ENCODE peak calls at places on chromosome 7, in six cellular contexts. U is left ventricle myocardium inferior, S is AG09309, C is tibial nerve, Y is psoas muscle, B is transverse colon. A is an unnamed sample.

GRCh38 chr7:34675749-34676374 is 17.8 kb downstream of the NPSR1 start:
- DNase-seq in B (no peak), U (no peak), C (no peak), S (no peak), Y (no peak), A (no peak)

GRCh38 chr7:95027181-95027872 is 119.9 kb downstream of the PPP1R9A start:
- DNase-seq in S (no peak), Y (no peak), B (peak), U (no peak), C (no peak), A (no peak)

GRCh38 chr7:146844405-146844804 is 727.8 kb downstream of the CNTNAP2 start:
- DNase-seq in U (no peak), Y (no peak), S (no peak), B (no peak), C (no peak), A (no peak)

GRCh38 chr7:522071-522937 is 2.7 kb upstream of the PDGFA start:
- DNase-seq in S (no peak), B (peak), Y (no peak), U (peak), C (no peak), A (no peak)

GRCh38 chr7:115984105-115984504 is 46.5 kb downstream of the TFEC start:
- DNase-seq in S (no peak), C (no peak), B (no peak), Y (no peak), U (no peak), A (no peak)

GRCh38 chr7:101934618-101935017 is 117.2 kb downstream of the CUX1 start:
- DNase-seq in Y (no peak), C (no peak), S (no peak), B (peak), U (no peak), A (no peak)

GRCh38 chr7:47952224-47952623 is 4.0 kb upstream of the PKD1L1 start:
- DNase-seq in S (no peak), B (no peak), C (no peak), Y (no peak), U (no peak), A (no peak)

GRCh38 chr7:111711426-111712065 is 149.3 kb upstream of the IMMP2L start:
- DNase-seq in C (no peak), Y (no peak), B (no peak), U (no peak), S (no peak), A (no peak)

GRCh38 chr7:149873074-149873967 is 448 bp upstream of the ATP6V0E2 start:
- DNase-seq in Y (peak), B (peak), U (peak), C (peak), S (peak), A (peak)

GRCh38 chr7:149870701-149871483 is 2.9 kb upstream of the ATP6V0E2 start:
- DNase-seq in S (no peak), Y (no peak), U (no peak), B (no peak), C (no peak), A (peak)

GRCh38 chr7:149873968-149874643 is at the start of gene ATP6V0E2:
- DNase-seq in Y (no peak), U (no peak), S (no peak), C (no peak), B (no peak), A (no peak)

GRCh38 chr7:149871576-149871975 is 2.2 kb upstream of the ATP6V0E2 start:
- DNase-seq in Y (no peak), S (no peak), U (no peak), B (no peak), C (no peak), A (peak)

DNA sequence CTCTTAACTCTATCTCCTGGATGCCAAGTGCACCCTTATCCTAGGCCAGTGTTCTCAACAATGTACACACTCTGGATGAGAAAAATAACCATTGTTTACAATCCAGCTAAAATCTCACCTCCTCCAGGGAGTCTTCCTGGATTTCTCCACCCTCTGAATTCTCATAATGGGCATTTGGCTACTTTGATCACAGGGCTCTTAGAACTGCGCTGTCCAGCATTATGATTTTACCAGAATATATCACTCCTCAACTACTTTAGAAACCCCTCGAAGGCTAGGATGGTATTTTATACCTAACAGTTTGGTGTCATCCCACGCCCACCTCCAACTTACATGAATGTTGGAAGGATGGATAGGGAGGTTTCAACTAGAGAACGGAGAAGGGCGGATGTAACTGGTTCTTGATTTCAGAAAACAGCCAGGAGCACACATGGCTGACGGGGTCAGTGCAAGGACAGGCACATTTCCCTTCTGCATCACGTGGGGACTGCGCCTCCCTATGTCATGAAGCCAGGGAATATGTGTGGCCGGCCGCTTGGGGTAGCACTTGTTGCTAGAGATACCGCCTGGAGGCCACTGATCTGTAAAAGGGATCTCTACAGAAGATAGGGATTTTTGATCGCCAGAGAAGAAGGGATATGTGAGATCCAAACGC is 1.2 kb upstream of the ATP6V0E2 start:
- DNase-seq in S (peak), U (peak), Y (peak), B (peak), C (peak), A (peak)
- TF ChIP-seq CTCF in S (peak), U (peak), Y (peak), B (no peak), C (peak), A (peak)

GRCh38 chr7:52147240-52147639 is 830.6 kb upstream of the COBL start:
- DNase-seq in B (no peak), U (no peak), C (no peak), Y (no peak), S (no peak), A (no peak)
- TF ChIP-seq CTCF in B (no peak), U (no peak), C (no peak), Y (no peak), S (no peak), A (no peak)

GRCh38 chr7:142483659-142484317 is 225.9 kb upstream of the PRSS58 start:
- DNase-seq in C (no peak), U (no peak), B (no peak), S (no peak), Y (no peak), A (no peak)
- TF ChIP-seq CTCF in C (no peak), U (no peak), B (peak), S (no peak), Y (no peak), A (no peak)

DNA sequence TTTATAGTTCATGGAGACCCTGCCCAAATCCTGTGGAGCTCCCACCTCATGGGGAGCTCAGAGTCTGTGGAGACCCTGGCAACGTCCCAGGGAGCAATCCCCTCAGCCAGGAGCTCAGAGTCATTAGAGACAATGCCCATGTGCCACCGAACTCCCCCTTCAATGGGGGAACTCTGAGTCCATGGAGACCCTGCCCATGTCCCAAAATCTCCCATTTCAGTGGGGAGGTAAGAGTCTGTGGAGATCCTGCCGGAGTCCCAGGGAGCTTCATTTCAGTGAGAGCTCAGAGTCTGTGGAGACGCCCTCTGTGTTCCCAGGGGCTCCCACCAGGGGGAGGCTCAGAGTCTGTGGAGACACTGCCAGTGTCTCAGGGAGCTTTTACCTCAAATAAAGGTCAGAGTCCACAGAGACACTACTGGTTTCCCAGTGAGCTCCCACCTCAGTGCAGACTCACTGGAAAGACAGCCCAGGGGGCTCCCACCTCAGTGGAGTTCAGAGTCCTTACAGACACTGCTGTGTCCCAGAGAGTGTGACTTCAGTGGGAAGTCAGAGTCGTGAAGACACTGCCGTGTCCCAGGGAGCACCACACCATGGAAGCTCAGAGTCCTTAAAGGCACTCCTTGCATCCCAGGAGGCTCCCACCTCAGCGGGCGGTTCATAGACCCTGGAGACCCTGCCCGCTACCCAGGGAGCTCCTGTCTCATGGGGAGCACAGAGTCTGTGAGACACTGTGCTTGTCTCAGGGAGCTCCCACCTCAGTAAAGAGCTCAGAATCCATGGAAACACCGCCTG is 5.0 kb downstream of the MYO1G start:
- DNase-seq in B (peak), S (no peak), C (no peak), Y (no peak), U (peak), A (no peak)
- TF ChIP-seq CTCF in B (peak), S (peak), C (peak), Y (peak), U (peak), A (peak)

GRCh38 chr7:108124820-108125219 is 5.3 kb downstream of the LAMB4 start:
- DNase-seq in B (no peak), U (no peak), S (peak), Y (no peak), C (no peak), A (no peak)

GRCh38 chr7:108130261-108130660 is at the start of gene LAMB4:
- DNase-seq in S (no peak), U (no peak), B (no peak), Y (no peak), C (no peak), A (no peak)

GRCh38 chr7:108128514-108128913 is 1.6 kb downstream of the LAMB4 start:
- DNase-seq in C (no peak), U (no peak), B (no peak), S (no peak), Y (no peak), A (no peak)

GRCh38 chr7:108129018-108129965 is 869 bp downstream of the LAMB4 start:
- DNase-seq in C (no peak), S (no peak), B (no peak), Y (no peak), U (no peak), A (no peak)

GRCh38 chr7:108127461-108127860 is 2.7 kb downstream of the LAMB4 start:
- DNase-seq in S (no peak), B (no peak), C (no peak), Y (no peak), U (no peak), A (no peak)
- TF ChIP-seq CTCF in S (no peak), B (no peak), C (no peak), Y (no peak), U (no peak), A (no peak)

DNA sequence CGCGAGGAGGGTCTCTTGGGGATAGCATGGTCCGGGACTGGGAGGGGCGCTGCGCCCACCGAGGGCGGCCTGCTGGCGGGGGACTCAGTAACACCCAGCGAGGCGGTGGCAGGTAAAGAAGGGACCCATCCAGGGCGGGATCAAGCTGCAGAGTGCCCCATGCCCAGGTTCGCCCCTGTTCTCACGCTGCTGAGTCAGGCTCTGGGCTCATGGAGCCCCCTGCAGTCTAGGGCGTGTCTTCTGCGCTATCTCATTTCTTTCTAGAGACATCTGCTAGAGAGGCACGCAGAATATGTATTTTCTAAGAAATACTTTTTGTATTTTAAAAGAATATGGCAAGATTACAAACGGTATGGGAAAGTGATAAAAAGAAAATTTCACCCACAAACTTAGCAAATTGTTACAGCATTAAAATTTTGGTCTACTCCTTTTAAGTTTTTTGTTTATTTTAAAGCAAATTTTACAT is 933 bp downstream of the EPDR1 start:
- DNase-seq in S (no peak), Y (peak), B (peak), C (no peak), U (peak), A (no peak)
- TF ChIP-seq CTCF in S (peak), Y (no peak), B (no peak), C (no peak), U (no peak), A (peak)

DNA sequence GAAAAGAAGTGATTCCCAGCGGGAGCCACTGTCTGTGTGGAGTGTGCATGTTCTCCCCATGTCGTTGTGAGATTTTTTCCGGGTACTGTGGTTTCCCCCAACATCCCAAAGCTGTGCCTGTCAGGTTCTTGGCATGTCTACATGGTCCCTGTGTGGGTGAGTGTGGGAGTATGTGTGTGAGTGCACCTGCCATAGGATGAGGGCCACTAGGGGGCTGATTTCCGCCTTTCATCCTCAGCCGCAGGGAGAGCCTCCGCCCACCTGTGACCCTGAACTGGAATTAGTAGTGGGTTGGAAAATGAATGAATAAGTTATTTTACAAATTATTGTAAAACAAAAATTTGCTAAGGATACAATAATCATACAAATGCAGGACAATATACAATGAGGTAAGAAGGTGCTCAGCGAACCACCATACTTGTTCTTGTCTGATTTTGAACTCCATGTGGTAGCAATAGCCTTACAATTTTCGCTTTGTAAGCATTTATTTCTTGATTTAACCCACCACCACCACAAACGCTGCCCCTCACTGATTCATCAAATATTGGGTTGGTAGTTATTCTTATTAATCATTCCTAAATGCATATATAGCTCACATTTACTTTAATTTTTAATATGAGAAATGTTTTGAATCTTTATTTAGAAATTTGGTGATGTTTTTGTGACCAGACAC is 641.2 kb upstream of the VSTM2A start:
- DNase-seq in Y (no peak), B (no peak), C (no peak), U (no peak), S (no peak), A (no peak)
- TF ChIP-seq CTCF in Y (no peak), B (no peak), C (no peak), U (no peak), S (no peak), A (no peak)

A was measured in osteocyte.